ENCODE peak calls at places on chromosomes 7 and 10, in four cellular contexts. One of them, this sample, is unnamed. For H4K20me1, the result is how much of the 10 kb centered on the place peaks cover.

GRCh38 chr10:89182894-89183293 is 24.2 kb downstream of the CH25H start:
- DNase-seq in mammary epithelial cell: no peak
- DNase-seq in fibroblast of lung: no peak
- DNase-seq in Karpas-422: no peak
- DNase-seq in this sample: no peak

GRCh38 chr7:92158660-92159575 is 20.0 kb downstream of the LRRD1 start:
- DNase-seq in Karpas-422: no peak
- DNase-seq in mammary epithelial cell: peak
- DNase-seq in fibroblast of lung: peak
- DNase-seq in this sample: no peak

GRCh38 chr7:135185471-135186260 is 15.2 kb upstream of the CYREN start:
- DNase-seq in mammary epithelial cell: no peak
- DNase-seq in fibroblast of lung: no peak
- DNase-seq in Karpas-422: no peak
- DNase-seq in this sample: no peak

GRCh38 chr10:30705086-30705624 is 75.6 kb upstream of the LYZL2 start:
- DNase-seq in mammary epithelial cell: no peak
- DNase-seq in fibroblast of lung: no peak
- DNase-seq in Karpas-422: peak
- DNase-seq in this sample: no peak

GRCh38 chr7:137967143-137968018 is 34.5 kb downstream of the CREB3L2 start:
- DNase-seq in mammary epithelial cell: no peak
- DNase-seq in Karpas-422: no peak
- DNase-seq in fibroblast of lung: peak
- DNase-seq in this sample: peak

GRCh38 chr10:49293208-49293603 is 5.8 kb upstream of the C10orf71 start:
- DNase-seq in Karpas-422: no peak
- DNase-seq in mammary epithelial cell: no peak
- DNase-seq in fibroblast of lung: no peak
- DNase-seq in this sample: no peak

GRCh38 chr10:116053910-116054309 is 219.1 kb downstream of the GFRA1 start:
- DNase-seq in fibroblast of lung: no peak
- DNase-seq in mammary epithelial cell: no peak
- DNase-seq in Karpas-422: no peak
- DNase-seq in this sample: no peak

GRCh38 chr10:130048081-130048480 is 62.5 kb downstream of the C10orf143 start:
- DNase-seq in fibroblast of lung: no peak
- DNase-seq in mammary epithelial cell: no peak
- DNase-seq in Karpas-422: no peak
- DNase-seq in this sample: no peak

GRCh38 chr10:42790835-42791234 is 8.2 kb downstream of the BMS1 start:
- DNase-seq in mammary epithelial cell: no peak
- DNase-seq in fibroblast of lung: no peak
- DNase-seq in Karpas-422: no peak
- DNase-seq in this sample: no peak

GRCh38 chr7:143408686-143409551 is at the start of gene EPHA1:
- DNase-seq in fibroblast of lung: no peak
- DNase-seq in mammary epithelial cell: peak
- DNase-seq in Karpas-422: peak
- DNase-seq in this sample: no peak

GRCh38 chr7:30985756-30986155 is 22.0 kb downstream of the GHRHR start:
- DNase-seq in Karpas-422: no peak
- DNase-seq in mammary epithelial cell: no peak
- DNase-seq in fibroblast of lung: no peak
- DNase-seq in this sample: peak

GRCh38 chr10:97519342-97519741 is 20.6 kb downstream of the UBTD1 start:
- DNase-seq in Karpas-422: no peak
- DNase-seq in mammary epithelial cell: no peak
- DNase-seq in fibroblast of lung: no peak
- DNase-seq in this sample: no peak

GRCh38 chr7:26964409-26964808 is 100.0 kb upstream of the SKAP2 start:
- DNase-seq in mammary epithelial cell: no peak
- DNase-seq in Karpas-422: no peak
- DNase-seq in fibroblast of lung: no peak
- DNase-seq in this sample: no peak

GRCh38 chr10:124303662-124304418 is 114.9 kb downstream of the OAT start:
- DNase-seq in Karpas-422: no peak
- DNase-seq in fibroblast of lung: no peak
- DNase-seq in mammary epithelial cell: no peak
- DNase-seq in this sample: no peak

GRCh38 chr10:86918022-86918471 is 39.4 kb downstream of the MMRN2 start:
- DNase-seq in Karpas-422: no peak
- DNase-seq in mammary epithelial cell: peak
- DNase-seq in fibroblast of lung: peak
- DNase-seq in this sample: no peak

GRCh38 chr10:3741688-3742461 is 43.1 kb downstream of the KLF6 start:
- DNase-seq in fibroblast of lung: peak
- DNase-seq in Karpas-422: no peak
- DNase-seq in mammary epithelial cell: no peak
- DNase-seq in this sample: no peak

GRCh38 chr7:2689951-2690705 is 2.1 kb downstream of the AMZ1 start:
- DNase-seq in Karpas-422: no peak
- DNase-seq in mammary epithelial cell: no peak
- DNase-seq in fibroblast of lung: peak
- DNase-seq in this sample: no peak

GRCh38 chr10:60810437-60811182 is 32.3 kb downstream of the CDK1 start:
- DNase-seq in Karpas-422: no peak
- DNase-seq in mammary epithelial cell: peak
- DNase-seq in fibroblast of lung: peak
- DNase-seq in this sample: peak

GRCh38 chr7:83524286-83525075 is 124.5 kb downstream of the SEMA3E start:
- DNase-seq in Karpas-422: no peak
- DNase-seq in mammary epithelial cell: peak
- DNase-seq in fibroblast of lung: no peak
- DNase-seq in this sample: no peak

GRCh38 chr7:139838276-139838675 is 9.2 kb downstream of the TBXAS1 start:
- DNase-seq in Karpas-422: peak
- DNase-seq in mammary epithelial cell: no peak
- DNase-seq in fibroblast of lung: no peak
- DNase-seq in this sample: no peak

GRCh38 chr7:147485660-147486210 is 1104.8 kb upstream of the C7orf33 start:
- DNase-seq in fibroblast of lung: no peak
- DNase-seq in Karpas-422: no peak
- DNase-seq in mammary epithelial cell: no peak
- DNase-seq in this sample: no peak

GRCh38 chr7:77235280-77235679 is 35.7 kb upstream of the FGL2 start:
- DNase-seq in Karpas-422: peak
- DNase-seq in fibroblast of lung: peak
- DNase-seq in mammary epithelial cell: peak
- DNase-seq in this sample: no peak

GRCh38 chr10:62769574-62770242 is 34.8 kb upstream of the ADO start:
- DNase-seq in fibroblast of lung: peak
- DNase-seq in mammary epithelial cell: no peak
- DNase-seq in Karpas-422: no peak
- DNase-seq in this sample: no peak

GRCh38 chr7:42522227-42522991 is 285.4 kb upstream of the GLI3 start:
- DNase-seq in Karpas-422: no peak
- DNase-seq in mammary epithelial cell: peak
- DNase-seq in fibroblast of lung: peak
- DNase-seq in this sample: no peak

GRCh38 chr7:130228840-130229239 is 21.2 kb downstream of the SSMEM1 start:
- DNase-seq in fibroblast of lung: no peak
- DNase-seq in Karpas-422: no peak
- DNase-seq in mammary epithelial cell: no peak
- DNase-seq in this sample: no peak

GRCh38 chr7:23100697-23101096 is 4.9 kb upstream of the KLHL7 start:
- DNase-seq in fibroblast of lung: no peak
- DNase-seq in mammary epithelial cell: no peak
- DNase-seq in Karpas-422: no peak
- DNase-seq in this sample: no peak

GRCh38 chr10:22491931-22492615 is 146.8 kb downstream of the SPAG6 start:
- DNase-seq in Karpas-422: no peak
- DNase-seq in mammary epithelial cell: no peak
- DNase-seq in fibroblast of lung: no peak
- DNase-seq in this sample: no peak

GRCh38 chr10:125521721-125522680 is 161.0 kb downstream of the TEX36 start:
- DNase-seq in mammary epithelial cell: no peak
- DNase-seq in fibroblast of lung: no peak
- DNase-seq in Karpas-422: peak
- DNase-seq in this sample: no peak

GRCh38 chr7:149708026-149708425 is 65.4 kb downstream of the ZNF467 start:
- DNase-seq in fibroblast of lung: no peak
- DNase-seq in mammary epithelial cell: no peak
- DNase-seq in Karpas-422: no peak
- DNase-seq in this sample: no peak

GRCh38 chr10:77111611-77112550 is 525.7 kb downstream of the KCNMA1 start:
- DNase-seq in Karpas-422: peak
- DNase-seq in mammary epithelial cell: peak
- DNase-seq in fibroblast of lung: peak
- DNase-seq in this sample: peak

GRCh38 chr7:133863362-133864061 is 263.6 kb upstream of the LRGUK start:
- DNase-seq in Karpas-422: no peak
- DNase-seq in fibroblast of lung: no peak
- DNase-seq in mammary epithelial cell: no peak
- DNase-seq in this sample: peak

GRCh38 chr7:337567-337951 is 47.6 kb downstream of the FOXL3 start:
- DNase-seq in mammary epithelial cell: no peak
- DNase-seq in Karpas-422: no peak
- DNase-seq in fibroblast of lung: no peak
- DNase-seq in this sample: no peak

GRCh38 chr10:70155255-70155838 is 8.8 kb upstream of the TYSND1 start:
- DNase-seq in Karpas-422: no peak
- DNase-seq in mammary epithelial cell: no peak
- DNase-seq in fibroblast of lung: no peak
- DNase-seq in this sample: no peak

GRCh38 chr10:44463511-44464121 is 78.7 kb upstream of the CXCL12 start:
- DNase-seq in mammary epithelial cell: no peak
- DNase-seq in Karpas-422: no peak
- DNase-seq in fibroblast of lung: no peak
- DNase-seq in this sample: no peak

GRCh38 chr10:102024799-102025198 is 31.2 kb downstream of the ARMH3 start:
- DNase-seq in mammary epithelial cell: no peak
- DNase-seq in Karpas-422: no peak
- DNase-seq in fibroblast of lung: no peak
- DNase-seq in this sample: no peak

GRCh38 chr7:157425761-157426160 is 89.0 kb downstream of the DNAJB6 start:
- DNase-seq in fibroblast of lung: no peak
- DNase-seq in Karpas-422: no peak
- DNase-seq in mammary epithelial cell: no peak
- DNase-seq in this sample: no peak

GRCh38 chr7:27156901-27157716 is 634 bp upstream of the HOXA7 start:
- DNase-seq in Karpas-422: peak
- DNase-seq in fibroblast of lung: no peak
- DNase-seq in mammary epithelial cell: no peak
- DNase-seq in this sample: peak

GRCh38 chr10:69362471-69362954 is 54.2 kb downstream of the TACR2 start:
- DNase-seq in Karpas-422: no peak
- DNase-seq in fibroblast of lung: peak
- DNase-seq in mammary epithelial cell: no peak
- DNase-seq in this sample: peak

GRCh38 chr7:140010194-140010895 is 52.4 kb downstream of the PARP12 start:
- DNase-seq in mammary epithelial cell: no peak
- DNase-seq in fibroblast of lung: no peak
- DNase-seq in Karpas-422: no peak
- DNase-seq in this sample: no peak

GRCh38 chr10:132542086-132542775 is 4.6 kb downstream of the INPP5A start:
- DNase-seq in Karpas-422: no peak
- DNase-seq in mammary epithelial cell: no peak
- DNase-seq in fibroblast of lung: no peak
- DNase-seq in this sample: no peak
- H4K20me1 ChIP-seq in Karpas-422: under half
- H4K20me1 ChIP-seq in mammary epithelial cell: under half
- H4K20me1 ChIP-seq in fibroblast of lung: under half
- H4K20me1 ChIP-seq in this sample: under half

GRCh38 chr7:101626069-101626671 is 2.9 kb downstream of the MYL10 start:
- DNase-seq in Karpas-422: no peak
- DNase-seq in fibroblast of lung: no peak
- DNase-seq in mammary epithelial cell: no peak
- DNase-seq in this sample: no peak

GRCh38 chr7:101625076-101625914 is 3.8 kb downstream of the MYL10 start:
- DNase-seq in mammary epithelial cell: no peak
- DNase-seq in Karpas-422: no peak
- DNase-seq in fibroblast of lung: no peak
- DNase-seq in this sample: no peak

GRCh38 chr7:101624246-101625000 is 4.7 kb downstream of the MYL10 start:
- DNase-seq in Karpas-422: no peak
- DNase-seq in mammary epithelial cell: no peak
- DNase-seq in fibroblast of lung: no peak
- DNase-seq in this sample: no peak

GRCh38 chr7:101628522-101628921 is 574 bp downstream of the MYL10 start:
- DNase-seq in mammary epithelial cell: no peak
- DNase-seq in Karpas-422: no peak
- DNase-seq in fibroblast of lung: no peak
- DNase-seq in this sample: no peak

DNA sequence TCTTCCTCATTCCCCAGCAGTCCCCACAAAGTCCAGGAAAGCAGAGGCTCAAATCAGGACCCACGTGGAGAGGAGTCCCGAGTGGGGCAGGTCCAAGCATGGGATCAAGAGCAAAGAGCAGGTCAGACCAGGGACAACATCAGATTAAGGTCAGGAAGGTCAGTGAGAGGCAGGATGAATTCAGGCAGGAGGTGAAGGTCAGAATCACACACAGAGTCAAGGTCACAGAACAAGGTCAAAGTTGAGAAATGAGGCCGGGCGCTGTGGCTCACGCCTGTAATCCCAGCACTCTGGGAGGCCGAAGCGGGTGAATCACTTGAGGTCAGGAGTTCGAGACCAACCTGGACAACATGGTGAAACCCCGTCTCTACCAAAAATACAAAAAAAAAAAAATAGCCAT is 2.3 kb downstream of the MYL10 start:
- DNase-seq in mammary epithelial cell: no peak
- DNase-seq in fibroblast of lung: no peak
- DNase-seq in Karpas-422: no peak
- DNase-seq in this sample: no peak
- H4K20me1 ChIP-seq in mammary epithelial cell: under half
- H4K20me1 ChIP-seq in fibroblast of lung: under half
- H4K20me1 ChIP-seq in Karpas-422: under half
- H4K20me1 ChIP-seq in this sample: under half

GRCh38 chr10:128123853-128124252 is 2.4 kb downstream of the MKI67 start:
- DNase-seq in mammary epithelial cell: no peak
- DNase-seq in Karpas-422: no peak
- DNase-seq in fibroblast of lung: no peak
- DNase-seq in this sample: no peak
- H4K20me1 ChIP-seq in mammary epithelial cell: under half
- H4K20me1 ChIP-seq in Karpas-422: under half
- H4K20me1 ChIP-seq in fibroblast of lung: under half
- H4K20me1 ChIP-seq in this sample: under half

DNA sequence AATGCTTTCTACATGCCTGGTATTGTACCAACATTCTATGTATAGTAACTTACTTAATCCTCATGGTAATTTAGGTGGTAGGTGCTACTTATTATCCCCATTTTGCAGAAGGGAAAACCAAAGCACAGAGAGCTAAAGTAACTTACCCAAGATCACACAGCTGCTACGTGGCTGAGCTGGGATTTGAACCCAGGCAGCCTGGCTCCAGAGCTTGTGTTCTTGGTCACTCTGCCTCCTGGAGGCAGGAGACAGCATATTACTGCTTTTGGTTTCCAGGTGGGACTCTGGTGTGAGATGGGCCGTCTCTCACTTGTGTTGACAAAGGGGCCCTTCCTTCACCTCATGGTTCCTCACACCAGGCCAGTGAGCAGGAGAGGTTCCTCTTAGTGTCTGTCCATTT is 79.8 kb upstream of the PPIF start:
- DNase-seq in mammary epithelial cell: no peak
- DNase-seq in fibroblast of lung: peak
- DNase-seq in Karpas-422: peak
- DNase-seq in this sample: no peak
- H4K20me1 ChIP-seq in mammary epithelial cell: under half
- H4K20me1 ChIP-seq in fibroblast of lung: under half
- H4K20me1 ChIP-seq in Karpas-422: under half
- H4K20me1 ChIP-seq in this sample: under half

This sample was measured in endothelial cell of umbilical vein.